ENCODE peak calls at places on chromosomes 11 and 22, in nine cellular contexts. K is HuH-7; D is T-cell; B is ACHN; N is NK-92 treated with Interleukin-12 subunit alpha and Interleukin-12 subunit beta, amount 100 ng/mL, for 24 hours; X is AG04450; E is T-helper 1 cell; P is NCI-H1092; Y is HAP-1. T is an unnamed sample.

GRCh38 chr11:102318469-102318868 is 1.2 kb downstream of the BIRC3 start:
- DNase-seq in K (no peak), D (peak), B (peak), N (peak), X (no peak), E (peak), P (no peak), Y (no peak), T (peak)

GRCh38 chr11:7514099-7514725 is 413 bp downstream of the PPFIBP2 start:
- DNase-seq in K (peak), D (no peak), B (no peak), N (no peak), X (no peak), E (peak), P (no peak), Y (no peak), T (no peak)

GRCh38 chr22:30287626-30288413 is 1.5 kb downstream of the CASTOR1 start:
- DNase-seq in K (peak), D (peak), B (peak), N (peak), X (peak), E (peak), P (peak), Y (peak), T (peak)

GRCh38 chr11:7278314-7278917 is 26.7 kb downstream of the SYT9 start:
- DNase-seq in K (peak), D (no peak), B (peak), N (no peak), X (no peak), E (no peak), P (no peak), Y (peak), T (no peak)

GRCh38 chr22:40954095-40954494 is 2.9 kb downstream of the RBX1 start:
- DNase-seq in K (no peak), D (no peak), B (no peak), N (no peak), X (no peak), E (no peak), P (no peak), Y (no peak), T (no peak)

GRCh38 chr11:32266611-32267010 is 168.7 kb downstream of the WT1 start:
- DNase-seq in K (no peak), D (no peak), B (no peak), N (no peak), X (no peak), E (no peak), P (no peak), Y (no peak), T (no peak)

GRCh38 chr11:84465040-84465439 is 1162.1 kb downstream of the DLG2 start:
- DNase-seq in K (no peak), D (no peak), B (no peak), N (no peak), X (no peak), E (no peak), P (no peak), Y (no peak), T (no peak)

GRCh38 chr22:27512283-27512761 is 289.2 kb downstream of the MN1 start:
- DNase-seq in K (no peak), D (no peak), B (no peak), N (no peak), X (peak), E (no peak), P (no peak), Y (no peak), T (no peak)

GRCh38 chr11:8911040-8911823 is at the start of gene AKIP1:
- DNase-seq in K (peak), D (peak), B (peak), N (peak), X (peak), E (peak), P (peak), Y (peak), T (peak)

GRCh38 chr22:31577711-31578110 is 81.4 kb downstream of the SFI1 start:
- DNase-seq in K (no peak), D (no peak), B (no peak), N (no peak), X (no peak), E (no peak), P (no peak), Y (no peak), T (no peak)

GRCh38 chr11:67318239-67318555 is 14.9 kb downstream of the SSH3 start:
- DNase-seq in K (no peak), D (no peak), B (no peak), N (no peak), X (no peak), E (no peak), P (no peak), Y (no peak), T (no peak)

GRCh38 chr11:77130763-77131513 is 2.9 kb downstream of the MYO7A start:
- DNase-seq in K (peak), D (no peak), B (no peak), N (no peak), X (no peak), E (no peak), P (no peak), Y (no peak), T (no peak)

GRCh38 chr22:29623553-29624169 is 20.2 kb downstream of the NF2 start:
- DNase-seq in K (no peak), D (no peak), B (peak), N (no peak), X (no peak), E (no peak), P (no peak), Y (no peak), T (no peak)

GRCh38 chr11:3971756-3972404 is 116.4 kb downstream of the STIM1 start:
- DNase-seq in K (no peak), D (no peak), B (peak), N (no peak), X (no peak), E (no peak), P (no peak), Y (no peak), T (no peak)

GRCh38 chr22:50325444-50326224 is 1.2 kb downstream of the DENND6B start:
- DNase-seq in K (no peak), D (no peak), B (no peak), N (no peak), X (no peak), E (no peak), P (no peak), Y (no peak), T (no peak)

GRCh38 chr11:118033443-118033842 is 43.4 kb upstream of the TMPRSS4 start:
- DNase-seq in K (no peak), D (no peak), B (no peak), N (no peak), X (no peak), E (no peak), P (no peak), Y (no peak), T (no peak)

GRCh38 chr11:8863838-8864237 is 47.2 kb upstream of the AKIP1 start:
- DNase-seq in K (no peak), D (no peak), B (no peak), N (no peak), X (no peak), E (no peak), P (no peak), Y (peak), T (no peak)

GRCh38 chr11:7892751-7893356 is 38.2 kb downstream of the OR10A6 start:
- DNase-seq in K (peak), D (no peak), B (peak), N (no peak), X (peak), E (no peak), P (no peak), Y (peak), T (peak)

GRCh38 chr11:19499999-19500398 is 212.6 kb upstream of the NAV2 start:
- DNase-seq in K (no peak), D (no peak), B (no peak), N (no peak), X (no peak), E (no peak), P (no peak), Y (no peak), T (no peak)

GRCh38 chr22:29199702-29200400 is 5.8 kb upstream of the EMID1 start:
- DNase-seq in K (peak), D (no peak), B (no peak), N (no peak), X (no peak), E (no peak), P (no peak), Y (no peak), T (no peak)

GRCh38 chr11:123063396-123064267 is 1.7 kb upstream of the HSPA8 start:
- DNase-seq in K (no peak), D (no peak), B (peak), N (peak), X (no peak), E (no peak), P (peak), Y (peak), T (peak)

GRCh38 chr11:94581926-94582325 is 14.8 kb downstream of the PIWIL4 start:
- DNase-seq in K (no peak), D (no peak), B (no peak), N (no peak), X (no peak), E (no peak), P (no peak), Y (no peak), T (no peak)

GRCh38 chr11:76250520-76251222 is 44.4 kb upstream of the WNT11 start:
- DNase-seq in K (no peak), D (no peak), B (no peak), N (no peak), X (no peak), E (no peak), P (no peak), Y (no peak), T (no peak)

GRCh38 chr11:135075740-135076139 is 663.7 kb upstream of the B3GAT1 start:
- DNase-seq in K (no peak), D (peak), B (peak), N (no peak), X (no peak), E (peak), P (no peak), Y (no peak), T (peak)

GRCh38 chr11:106959800-106960199 is 58.5 kb downstream of the GUCY1A2 start:
- DNase-seq in K (no peak), D (no peak), B (no peak), N (no peak), X (no peak), E (no peak), P (no peak), Y (no peak), T (no peak)

GRCh38 chr22:49592780-49593501 is 234.7 kb downstream of the BRD1 start:
- DNase-seq in K (no peak), D (no peak), B (no peak), N (no peak), X (no peak), E (no peak), P (no peak), Y (no peak), T (no peak)

GRCh38 chr11:36231300-36231699 is 57.9 kb downstream of the COMMD9 start:
- DNase-seq in K (no peak), D (no peak), B (no peak), N (no peak), X (no peak), E (no peak), P (no peak), Y (no peak), T (no peak)

GRCh38 chr11:47415949-47416472 is 7.6 kb downstream of the SLC39A13 start:
- DNase-seq in K (no peak), D (no peak), B (peak), N (no peak), X (peak), E (no peak), P (no peak), Y (peak), T (no peak)

GRCh38 chr22:49735411-49736311 is 92.0 kb downstream of the BRD1 start:
- DNase-seq in K (peak), D (no peak), B (peak), N (no peak), X (no peak), E (no peak), P (no peak), Y (no peak), T (peak)

GRCh38 chr11:78926633-78927347 is 352.1 kb upstream of the NARS2 start:
- DNase-seq in K (no peak), D (no peak), B (no peak), N (no peak), X (peak), E (no peak), P (no peak), Y (no peak), T (no peak)

GRCh38 chr11:120784566-120785251 is 239.2 kb upstream of the TBCEL start:
- DNase-seq in K (no peak), D (no peak), B (no peak), N (no peak), X (no peak), E (no peak), P (no peak), Y (no peak), T (no peak)

GRCh38 chr11:636511-637332 is at the start of gene DRD4:
- DNase-seq in K (no peak), D (no peak), B (no peak), N (no peak), X (no peak), E (no peak), P (no peak), Y (no peak), T (no peak)

GRCh38 chr11:117560786-117561530 is 233.3 kb downstream of the CEP164 start:
- DNase-seq in K (no peak), D (no peak), B (no peak), N (no peak), X (no peak), E (no peak), P (no peak), Y (no peak), T (no peak)

GRCh38 chr11:105130189-105130813 is 9.3 kb downstream of the CARD18 start:
- DNase-seq in K (no peak), D (no peak), B (no peak), N (no peak), X (no peak), E (no peak), P (no peak), Y (no peak), T (no peak)

GRCh38 chr22:49934144-49934890 is 15.9 kb downstream of the CRELD2 start:
- DNase-seq in K (no peak), D (no peak), B (peak), N (no peak), X (no peak), E (peak), P (no peak), Y (no peak), T (peak)

GRCh38 chr22:33584152-33584551 is 336.1 kb downstream of the LARGE1 start:
- DNase-seq in K (no peak), D (no peak), B (no peak), N (no peak), X (no peak), E (no peak), P (no peak), Y (no peak), T (no peak)

GRCh38 chr11:1879941-1880720 is 11.6 kb downstream of the PRR33 start:
- DNase-seq in K (no peak), D (no peak), B (no peak), N (no peak), X (no peak), E (no peak), P (no peak), Y (no peak), T (no peak)

GRCh38 chr11:46143049-46143806 is 22.0 kb upstream of the PHF21A start:
- DNase-seq in K (no peak), D (no peak), B (no peak), N (no peak), X (no peak), E (no peak), P (no peak), Y (no peak), T (no peak)

GRCh38 chr11:72347691-72348090 is 86.6 kb downstream of the CLPB start:
- DNase-seq in K (no peak), D (no peak), B (no peak), N (no peak), X (no peak), E (no peak), P (no peak), Y (no peak), T (no peak)

T was measured in naive thymus-derived CD8-positive, alpha-beta T cell.